ENCODE peak calls at places on chromosome 10, in nine cellular contexts. One of them, this sample, is unnamed.

GRCh38 chr10:103660364-103661197 is 167.1 kb downstream of the NEURL1 start:
- DNase-seq in right atrium auricular region: no peak
- DNase-seq in RWPE2: no peak
- DNase-seq in endothelial cell: no peak
- DNase-seq in progenitor cell of endocrine pancreas: no peak
- DNase-seq in GM12865: no peak
- DNase-seq in Peyer's patch: peak
- DNase-seq in H9: no peak
- DNase-seq in mucosa of descending colon: no peak
- DNase-seq in this sample: no peak

GRCh38 chr10:107918171-107918570 is 753.7 kb upstream of the SORCS1 start:
- DNase-seq in right atrium auricular region: no peak
- DNase-seq in RWPE2: no peak
- DNase-seq in endothelial cell: no peak
- DNase-seq in progenitor cell of endocrine pancreas: no peak
- DNase-seq in GM12865: no peak
- DNase-seq in Peyer's patch: no peak
- DNase-seq in H9: no peak
- DNase-seq in mucosa of descending colon: no peak
- DNase-seq in this sample: no peak

GRCh38 chr10:8146650-8147049 is 92.2 kb downstream of the GATA3 start:
- DNase-seq in right atrium auricular region: no peak
- DNase-seq in RWPE2: no peak
- DNase-seq in endothelial cell: no peak
- DNase-seq in progenitor cell of endocrine pancreas: no peak
- DNase-seq in GM12865: no peak
- DNase-seq in Peyer's patch: no peak
- DNase-seq in H9: no peak
- DNase-seq in mucosa of descending colon: no peak
- DNase-seq in this sample: no peak

GRCh38 chr10:34861293-34862004 is 46.4 kb upstream of the PARD3 start:
- DNase-seq in right atrium auricular region: no peak
- DNase-seq in RWPE2: no peak
- DNase-seq in endothelial cell: no peak
- DNase-seq in progenitor cell of endocrine pancreas: no peak
- DNase-seq in GM12865: no peak
- DNase-seq in Peyer's patch: no peak
- DNase-seq in H9: no peak
- DNase-seq in mucosa of descending colon: peak
- DNase-seq in this sample: peak

GRCh38 chr10:126902157-126902556 is 3.1 kb upstream of the DOCK1 start:
- DNase-seq in right atrium auricular region: no peak
- DNase-seq in RWPE2: peak
- DNase-seq in endothelial cell: no peak
- DNase-seq in progenitor cell of endocrine pancreas: no peak
- DNase-seq in GM12865: no peak
- DNase-seq in Peyer's patch: no peak
- DNase-seq in H9: no peak
- DNase-seq in mucosa of descending colon: no peak
- DNase-seq in this sample: no peak

GRCh38 chr10:18860591-18861205 is 187.9 kb upstream of the MALRD1 start:
- DNase-seq in right atrium auricular region: no peak
- DNase-seq in RWPE2: no peak
- DNase-seq in endothelial cell: no peak
- DNase-seq in progenitor cell of endocrine pancreas: no peak
- DNase-seq in GM12865: no peak
- DNase-seq in Peyer's patch: no peak
- DNase-seq in H9: no peak
- DNase-seq in mucosa of descending colon: no peak
- DNase-seq in this sample: no peak

GRCh38 chr10:125878957-125879835 is 1.9 kb downstream of the DHX32 start:
- DNase-seq in right atrium auricular region: no peak
- DNase-seq in RWPE2: peak
- DNase-seq in endothelial cell: no peak
- DNase-seq in progenitor cell of endocrine pancreas: no peak
- DNase-seq in GM12865: no peak
- DNase-seq in Peyer's patch: no peak
- DNase-seq in H9: no peak
- DNase-seq in mucosa of descending colon: no peak
- DNase-seq in this sample: no peak

GRCh38 chr10:3476186-3476585 is 303.6 kb upstream of the PITRM1 start:
- DNase-seq in right atrium auricular region: no peak
- DNase-seq in RWPE2: no peak
- DNase-seq in endothelial cell: no peak
- DNase-seq in progenitor cell of endocrine pancreas: no peak
- DNase-seq in GM12865: no peak
- DNase-seq in Peyer's patch: no peak
- DNase-seq in H9: no peak
- DNase-seq in mucosa of descending colon: no peak
- DNase-seq in this sample: no peak

GRCh38 chr10:21507066-21507669 is 18.3 kb downstream of the SKIDA1 start:
- DNase-seq in right atrium auricular region: no peak
- DNase-seq in RWPE2: no peak
- DNase-seq in endothelial cell: peak
- DNase-seq in progenitor cell of endocrine pancreas: no peak
- DNase-seq in GM12865: no peak
- DNase-seq in Peyer's patch: no peak
- DNase-seq in H9: no peak
- DNase-seq in mucosa of descending colon: no peak
- DNase-seq in this sample: no peak

DNA sequence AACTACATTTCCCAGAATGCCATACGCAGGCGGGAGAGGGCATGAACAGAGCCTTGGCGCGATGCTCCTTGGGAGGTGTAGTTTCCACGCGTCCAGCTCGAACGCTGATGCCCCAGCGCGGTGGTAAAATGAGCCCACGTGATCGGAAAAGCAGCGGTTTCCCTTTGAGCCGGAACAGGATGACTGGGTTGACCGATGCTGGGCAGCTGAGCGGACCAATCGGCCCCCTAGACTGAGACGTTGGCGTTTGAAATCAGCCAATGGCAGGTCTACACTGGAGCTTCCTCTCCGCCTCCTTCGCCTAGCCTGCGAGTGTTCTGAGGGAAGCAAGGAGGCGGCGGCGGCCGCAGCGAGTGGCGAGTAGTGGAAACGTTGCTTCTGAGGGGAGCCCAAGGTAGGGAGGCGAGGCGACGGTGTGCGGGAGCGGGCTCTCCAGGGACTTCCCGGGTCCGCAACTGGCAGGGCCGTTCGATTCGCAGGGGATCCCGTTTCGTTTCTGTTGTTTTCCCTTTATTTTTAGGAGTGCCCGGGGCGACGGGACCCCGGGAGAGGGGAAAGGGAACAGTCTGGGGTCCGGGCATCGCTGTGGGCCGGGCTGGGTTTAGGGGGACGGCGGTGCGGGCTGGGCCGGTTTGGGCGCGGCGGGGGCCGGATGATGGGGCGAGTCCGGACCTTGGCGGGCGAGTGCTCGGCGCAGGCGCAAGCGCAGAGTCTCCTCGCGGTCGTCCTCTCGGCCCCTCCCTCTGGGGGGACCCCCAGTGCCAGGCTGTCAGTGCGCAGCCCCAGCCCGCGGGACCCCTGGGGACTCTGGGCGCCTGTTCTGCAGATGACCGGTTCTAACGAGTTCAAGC is at the start of gene BUB3:
- DNase-seq in right atrium auricular region: peak
- DNase-seq in RWPE2: peak
- DNase-seq in endothelial cell: peak
- DNase-seq in progenitor cell of endocrine pancreas: peak
- DNase-seq in GM12865: peak
- DNase-seq in Peyer's patch: peak
- DNase-seq in H9: peak
- DNase-seq in mucosa of descending colon: peak
- DNase-seq in this sample: peak
- TF ChIP-seq CTCF in right atrium auricular region: peak
- TF ChIP-seq CTCF in RWPE2: no peak
- TF ChIP-seq CTCF in endothelial cell: no peak
- TF ChIP-seq CTCF in progenitor cell of endocrine pancreas: no peak
- TF ChIP-seq CTCF in GM12865: no peak
- TF ChIP-seq CTCF in Peyer's patch: no peak
- TF ChIP-seq CTCF in H9: no peak
- TF ChIP-seq CTCF in mucosa of descending colon: peak
- TF ChIP-seq CTCF in this sample: no peak

DNA sequence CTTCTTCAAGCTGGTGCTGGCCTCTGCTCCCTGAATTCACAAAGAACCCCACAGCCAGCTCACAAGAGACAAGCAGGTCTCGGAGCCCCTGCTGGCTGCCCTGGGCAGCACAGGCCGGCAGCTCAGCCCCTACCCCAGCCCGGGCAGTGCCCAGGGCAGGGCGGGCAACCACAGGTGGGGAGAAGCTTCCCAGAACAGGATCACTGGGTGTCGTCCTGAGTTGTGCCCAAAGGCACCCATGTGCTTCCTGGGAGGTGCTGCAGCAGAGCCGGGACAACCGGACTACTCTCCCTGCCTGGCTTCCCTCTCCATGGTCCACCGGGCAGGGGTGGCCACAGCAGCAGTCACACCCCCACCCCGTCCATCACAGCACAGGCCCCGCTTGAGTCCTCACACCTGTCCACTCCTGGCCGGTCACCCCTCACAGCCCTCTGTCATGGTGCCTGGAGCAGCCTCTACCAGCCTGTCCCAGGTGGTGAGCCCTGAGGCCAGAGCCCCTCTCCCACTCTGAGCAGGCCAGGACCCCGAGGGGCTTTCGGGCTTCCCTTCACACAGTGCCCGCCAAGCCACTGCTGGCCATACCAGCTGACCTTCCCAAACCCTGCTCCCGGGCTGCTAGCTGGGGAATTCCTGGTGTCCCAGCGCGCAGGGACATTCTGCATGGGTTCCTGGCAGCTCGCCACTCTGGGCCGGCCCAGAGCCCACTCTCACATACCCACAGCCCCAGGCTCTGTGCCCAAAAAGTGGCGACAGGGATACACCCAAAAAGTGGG is 3.1 kb downstream of the RASGEF1A start:
- DNase-seq in right atrium auricular region: no peak
- DNase-seq in RWPE2: no peak
- DNase-seq in endothelial cell: no peak
- DNase-seq in progenitor cell of endocrine pancreas: no peak
- DNase-seq in GM12865: no peak
- DNase-seq in Peyer's patch: peak
- DNase-seq in H9: peak
- DNase-seq in mucosa of descending colon: no peak
- DNase-seq in this sample: no peak
- TF ChIP-seq CTCF in right atrium auricular region: no peak
- TF ChIP-seq CTCF in RWPE2: no peak
- TF ChIP-seq CTCF in endothelial cell: peak
- TF ChIP-seq CTCF in progenitor cell of endocrine pancreas: peak
- TF ChIP-seq CTCF in GM12865: no peak
- TF ChIP-seq CTCF in Peyer's patch: no peak
- TF ChIP-seq CTCF in H9: peak
- TF ChIP-seq CTCF in mucosa of descending colon: no peak
- TF ChIP-seq CTCF in this sample: peak

GRCh38 chr10:133257489-133258065 is 19.1 kb downstream of the ADAM8 start:
- DNase-seq in right atrium auricular region: peak
- DNase-seq in RWPE2: no peak
- DNase-seq in endothelial cell: peak
- DNase-seq in progenitor cell of endocrine pancreas: no peak
- DNase-seq in GM12865: no peak
- DNase-seq in Peyer's patch: peak
- DNase-seq in H9: peak
- DNase-seq in mucosa of descending colon: peak
- DNase-seq in this sample: peak
- TF ChIP-seq CTCF in right atrium auricular region: peak
- TF ChIP-seq CTCF in RWPE2: peak
- TF ChIP-seq CTCF in endothelial cell: no peak
- TF ChIP-seq CTCF in progenitor cell of endocrine pancreas: peak
- TF ChIP-seq CTCF in GM12865: peak
- TF ChIP-seq CTCF in Peyer's patch: no peak
- TF ChIP-seq CTCF in H9: peak
- TF ChIP-seq CTCF in mucosa of descending colon: peak
- TF ChIP-seq CTCF in this sample: peak

GRCh38 chr10:70055550-70055949 is 2.9 kb downstream of the MACROH2A2 start:
- DNase-seq in right atrium auricular region: no peak
- DNase-seq in RWPE2: no peak
- DNase-seq in endothelial cell: no peak
- DNase-seq in progenitor cell of endocrine pancreas: no peak
- DNase-seq in GM12865: no peak
- DNase-seq in Peyer's patch: no peak
- DNase-seq in H9: no peak
- DNase-seq in mucosa of descending colon: no peak
- DNase-seq in this sample: no peak

GRCh38 chr10:70052462-70053211 is at the start of gene MACROH2A2:
- DNase-seq in right atrium auricular region: peak
- DNase-seq in RWPE2: no peak
- DNase-seq in endothelial cell: peak
- DNase-seq in progenitor cell of endocrine pancreas: peak
- DNase-seq in GM12865: no peak
- DNase-seq in Peyer's patch: no peak
- DNase-seq in H9: peak
- DNase-seq in mucosa of descending colon: peak
- DNase-seq in this sample: peak

GRCh38 chr10:70054902-70055301 is 2.3 kb downstream of the MACROH2A2 start:
- DNase-seq in right atrium auricular region: no peak
- DNase-seq in RWPE2: no peak
- DNase-seq in endothelial cell: no peak
- DNase-seq in progenitor cell of endocrine pancreas: no peak
- DNase-seq in GM12865: no peak
- DNase-seq in Peyer's patch: no peak
- DNase-seq in H9: no peak
- DNase-seq in mucosa of descending colon: no peak
- DNase-seq in this sample: no peak

GRCh38 chr10:70053212-70053895 is 708 bp downstream of the MACROH2A2 start:
- DNase-seq in right atrium auricular region: no peak
- DNase-seq in RWPE2: no peak
- DNase-seq in endothelial cell: peak
- DNase-seq in progenitor cell of endocrine pancreas: peak
- DNase-seq in GM12865: no peak
- DNase-seq in Peyer's patch: no peak
- DNase-seq in H9: peak
- DNase-seq in mucosa of descending colon: peak
- DNase-seq in this sample: peak

DNA sequence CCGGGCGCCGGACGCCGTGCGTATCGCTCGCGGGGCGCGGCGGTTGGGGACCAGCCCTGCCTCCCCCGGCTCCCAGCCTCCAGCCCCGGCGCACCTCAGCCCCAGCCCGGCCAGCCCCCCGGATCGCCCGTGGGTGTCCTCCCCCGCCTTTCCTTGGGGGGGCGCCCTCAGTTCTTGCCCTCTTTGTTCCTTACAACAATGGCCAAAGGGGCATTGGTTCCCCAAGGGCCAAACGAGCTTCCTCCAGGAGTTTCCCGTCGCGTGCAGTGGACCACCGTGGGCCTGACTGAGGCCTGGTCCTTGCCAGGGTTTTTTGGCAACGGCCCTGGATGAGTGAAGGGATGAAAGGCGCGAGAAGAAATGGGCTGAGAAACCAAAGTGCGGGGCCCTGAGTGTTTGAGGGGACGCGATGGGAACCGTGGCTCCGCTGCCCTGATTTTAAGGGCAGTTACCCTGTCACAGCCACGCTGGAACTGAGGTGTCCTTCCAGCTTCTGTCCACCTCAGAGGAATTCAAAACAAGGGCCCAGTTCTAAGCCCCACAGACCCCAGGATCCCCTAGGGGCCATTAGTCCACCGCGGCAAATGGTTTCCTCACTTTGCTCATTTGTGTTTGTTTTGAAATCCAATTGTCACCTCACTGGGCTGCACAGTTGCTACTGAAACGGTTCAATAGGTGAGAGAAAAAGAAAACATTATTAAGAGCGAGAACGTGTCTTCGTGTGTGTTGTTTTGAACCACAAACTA is 1.4 kb downstream of the MACROH2A2 start:
- DNase-seq in right atrium auricular region: no peak
- DNase-seq in RWPE2: no peak
- DNase-seq in endothelial cell: peak
- DNase-seq in progenitor cell of endocrine pancreas: peak
- DNase-seq in GM12865: no peak
- DNase-seq in Peyer's patch: no peak
- DNase-seq in H9: peak
- DNase-seq in mucosa of descending colon: peak
- DNase-seq in this sample: peak
- TF ChIP-seq CTCF in right atrium auricular region: peak
- TF ChIP-seq CTCF in RWPE2: peak
- TF ChIP-seq CTCF in endothelial cell: peak
- TF ChIP-seq CTCF in progenitor cell of endocrine pancreas: peak
- TF ChIP-seq CTCF in GM12865: peak
- TF ChIP-seq CTCF in Peyer's patch: no peak
- TF ChIP-seq CTCF in H9: peak
- TF ChIP-seq CTCF in mucosa of descending colon: no peak
- TF ChIP-seq CTCF in this sample: peak

This sample was measured in nephron progenitor cell.